ENCODE peak calls at places on chromosomes 13 and 19, in nine cellular contexts. V, W, P, X, R, J, Q, H and D are unnamed samples.

GRCh38 chr19:40609561-40610395 is 8.6 kb downstream of the LTBP4 start:
- DNase-seq in W (peak), J (peak), V (peak), R (no peak), Q (peak), P (peak), H (peak), X (no peak), D (peak)

GRCh38 chr13:73223372-73223781 is 164.6 kb downstream of the KLF5 start:
- DNase-seq in R (no peak), W (no peak), Q (peak), J (no peak), V (no peak), P (no peak), X (no peak), H (no peak), D (no peak)

GRCh38 chr19:2976609-2977000 is 759 bp upstream of the TLE6 start:
- DNase-seq in X (no peak), R (no peak), Q (no peak), P (no peak), W (no peak), J (no peak), V (no peak), H (no peak), D (no peak)

GRCh38 chr19:16571283-16571682 is 932 bp downstream of the SLC35E1 start:
- DNase-seq in P (no peak), Q (peak), V (no peak), J (no peak), H (no peak), X (no peak), R (no peak), W (no peak), D (peak)

GRCh38 chr19:31478241-31478640 is 129.0 kb upstream of the TSHZ3 start:
- DNase-seq in V (no peak), R (peak), X (no peak), Q (no peak), J (no peak), W (no peak), H (no peak), P (no peak), D (no peak)

GRCh38 chr13:50910483-50910805 is 853 bp downstream of the RNASEH2B start:
- DNase-seq in W (no peak), P (peak), R (no peak), J (peak), H (no peak), V (no peak), X (no peak), Q (peak), D (peak)

GRCh38 chr19:13036366-13036976 is 41.2 kb downstream of the NFIX start:
- DNase-seq in R (no peak), V (peak), Q (peak), J (no peak), W (no peak), X (no peak), P (peak), H (no peak), D (peak)

GRCh38 chr19:55423225-55423967 is 15.8 kb upstream of the UBE2S start:
- DNase-seq in H (no peak), Q (no peak), R (no peak), W (no peak), X (no peak), J (no peak), P (no peak), V (no peak), D (no peak)

GRCh38 chr13:52034616-52035226 is 10.2 kb downstream of the UTP14C start:
- DNase-seq in X (no peak), R (no peak), W (no peak), Q (no peak), P (no peak), V (no peak), J (peak), H (no peak), D (no peak)

GRCh38 chr13:28100149-28101121 is at the start of gene FLT3:
- DNase-seq in H (peak), X (no peak), J (peak), Q (peak), P (peak), W (peak), V (peak), R (no peak), D (peak)

GRCh38 chr13:31742102-31742695 is 2.9 kb downstream of the RXFP2 start:
- DNase-seq in R (peak), P (peak), X (peak), W (peak), Q (peak), V (peak), J (peak), H (peak), D (peak)

GRCh38 chr13:36819811-36820140 is 754 bp downstream of the RFXAP start:
- DNase-seq in X (peak), R (no peak), H (peak), J (peak), P (no peak), W (peak), Q (peak), V (no peak), D (peak)

GRCh38 chr19:18876865-18877264 is 19.1 kb downstream of the CERS1 start:
- DNase-seq in Q (no peak), P (no peak), X (no peak), H (no peak), R (no peak), W (no peak), V (no peak), J (no peak), D (no peak)

GRCh38 chr13:106210327-106210726 is 325.1 kb downstream of the EFNB2 start:
- DNase-seq in J (no peak), X (no peak), Q (no peak), H (no peak), P (no peak), V (no peak), W (no peak), R (no peak), D (no peak)

GRCh38 chr19:35389192-35389861 is 18.5 kb downstream of the GPR42 start:
- DNase-seq in R (peak), V (no peak), P (no peak), W (no peak), Q (no peak), J (no peak), H (no peak), X (no peak), D (no peak)

GRCh38 chr19:45160870-45161714 is at the start of gene NKPD1:
- DNase-seq in X (no peak), P (peak), R (no peak), V (no peak), H (no peak), W (no peak), Q (no peak), J (no peak), D (no peak)

GRCh38 chr13:21458457-21458815 is 667 bp downstream of the ZDHHC20 start:
- DNase-seq in P (peak), V (peak), H (peak), J (no peak), Q (no peak), X (no peak), W (no peak), R (no peak), D (no peak)